ENCODE peak calls at places on chromosomes 12 and 14, in seven cellular contexts. J, Y, Z, B, W, I and T are unnamed samples.

GRCh38 chr12:47818701-47819543 is 781 bp downstream of the HDAC7 start:
- DNase-seq in J (no peak), Y (peak; percentile 45), Z (peak; percentile 70), B (peak; percentile 81), W (peak; percentile 79), I (no peak), T (no peak)

GRCh38 chr14:67820428-67820881 is 876 bp downstream of the RAD51B start:
- DNase-seq in J (peak; percentile 16), Y (no peak), Z (no peak), B (no peak), W (no peak), I (no peak), T (no peak)

GRCh38 chr12:121741743-121742142 is 29.2 kb downstream of the TMEM120B start:
- DNase-seq in J (no peak), Y (no peak), Z (no peak), B (no peak), W (no peak), I (no peak), T (no peak)

GRCh38 chr12:58647495-58647894 is 272.8 kb downstream of the LRIG3 start:
- DNase-seq in J (no peak), Y (no peak), Z (no peak), B (no peak), W (no peak), I (no peak), T (no peak)

GRCh38 chr14:100313464-100314230 is 7.4 kb upstream of the SLC25A29 start:
- DNase-seq in J (no peak), Y (no peak), Z (no peak), B (no peak), W (no peak), I (no peak), T (no peak)

GRCh38 chr12:32419520-32419960 is 20.2 kb downstream of the FGD4 start:
- DNase-seq in J (peak; percentile 61), Y (no peak), Z (no peak), B (no peak), W (no peak), I (no peak), T (peak; percentile 40)

GRCh38 chr14:75273272-75274044 is 5.2 kb upstream of the FOS start:
- DNase-seq in J (peak; percentile 76), Y (no peak), Z (no peak), B (no peak), W (no peak), I (no peak), T (peak; percentile 68)

GRCh38 chr12:22250762-22251161 is 83.7 kb downstream of the ST8SIA1 start:
- DNase-seq in J (no peak), Y (no peak), Z (no peak), B (no peak), W (no peak), I (no peak), T (no peak)

GRCh38 chr12:24977060-24977459 is 28.2 kb upstream of the BCAT1 start:
- DNase-seq in J (no peak), Y (no peak), Z (no peak), B (no peak), W (no peak), I (no peak), T (no peak)

GRCh38 chr14:106875503-106875902 is 1349.1 kb downstream of the TMEM121 start:
- DNase-seq in J (no peak), Y (no peak), Z (no peak), B (peak; percentile 26), W (no peak), I (no peak), T (no peak)

GRCh38 chr14:54803396-54803795 is 99.2 kb downstream of the GCH1 start:
- DNase-seq in J (no peak), Y (no peak), Z (no peak), B (no peak), W (no peak), I (no peak), T (no peak)

GRCh38 chr14:59465570-59466150 is 480 bp upstream of the GPR135 start:
- DNase-seq in J (no peak), Y (no peak), Z (no peak), B (no peak), W (no peak), I (no peak), T (no peak)
- H3K4me3 ChIP-seq in J (peak overlapping the region; percentile 47), Y (peak overlapping the region; percentile 68), Z (peak overlapping the region; percentile 57), B (peak overlapping the region; percentile 80), W (peak overlapping the region; percentile 80), I (peak overlapping the region; percentile 61), T (peak overlapping the region; percentile 46)

GRCh38 chr12:41190360-41190759 is 2.2 kb downstream of the PDZRN4 start:
- DNase-seq in J (peak; percentile 20), Y (no peak), Z (no peak), B (no peak), W (no peak), I (no peak), T (peak; percentile 20)
- TF ChIP-seq CTCF in J (peak; percentile 30), Y (peak; percentile 74), Z (peak; percentile 28), B (peak; percentile 36), W (no peak), I (peak; percentile 39), T (peak; percentile 58)

DNA sequence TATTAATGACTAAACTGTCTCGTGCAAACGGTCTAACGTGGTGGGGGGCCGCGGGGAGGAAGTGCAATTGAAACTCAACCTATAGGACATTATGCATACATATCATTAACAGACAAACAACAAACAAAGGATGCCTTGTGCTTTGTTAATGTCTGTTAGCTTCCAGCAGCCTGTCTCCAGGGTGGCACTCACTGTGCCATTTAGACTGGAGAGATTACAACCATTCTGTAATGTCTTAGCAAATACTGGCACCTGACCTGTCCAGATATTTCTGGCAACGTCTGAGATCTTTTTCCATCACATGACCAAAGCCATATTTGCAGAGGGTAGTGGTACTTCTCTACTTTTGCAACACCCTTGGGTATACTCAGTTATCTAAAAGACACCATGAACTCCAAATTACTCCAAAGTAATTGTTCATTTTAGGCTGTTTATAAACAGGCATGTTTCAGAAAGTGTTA is 11.6 kb downstream of the BHLHE41 start:
- DNase-seq in J (no peak), Y (no peak), Z (peak; percentile 59), B (no peak), W (no peak), I (no peak), T (no peak)
- H3K4me3 ChIP-seq in J (no peak overlapping the region), Y (peak overlapping the region; percentile 81), Z (peak overlapping the region; percentile 62), B (peak overlapping the region; percentile 63), W (peak overlapping the region; percentile 61), I (no peak overlapping the region), T (no peak overlapping the region)

DNA sequence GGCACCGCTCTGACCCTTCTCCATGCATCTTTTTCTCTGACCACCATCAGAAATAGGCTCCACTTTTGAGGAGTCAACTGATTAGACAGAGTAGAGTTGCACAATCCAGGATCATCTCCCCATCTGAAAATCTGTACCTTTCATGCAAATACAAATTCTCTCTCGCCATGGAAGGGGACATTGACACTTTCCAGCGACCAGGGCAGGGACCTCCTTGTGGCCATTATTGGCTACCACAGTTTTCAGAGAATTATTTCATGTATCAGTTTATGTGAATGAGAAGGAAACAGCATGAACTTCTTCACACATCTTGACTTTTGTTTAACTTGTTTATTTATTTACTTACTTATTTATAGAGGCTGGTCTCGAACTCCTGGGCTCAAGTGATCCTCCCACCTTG is 13.8 kb upstream of the RAN start:
- DNase-seq in J (no peak), Y (no peak), Z (no peak), B (no peak), W (no peak), I (no peak), T (no peak)
- TF ChIP-seq CTCF in J (no peak), Y (no peak), Z (no peak), B (no peak), W (no peak), I (no peak), T (no peak)

GRCh38 chr14:69715725-69716482 is 51.0 kb upstream of the SRSF5 start:
- DNase-seq in J (peak; percentile 80), Y (no peak), Z (no peak), B (peak; percentile 72), W (peak; percentile 48), I (peak; percentile 63), T (peak; percentile 85)
- H3K4me3 ChIP-seq in J (no peak overlapping the region), Y (no peak overlapping the region), Z (no peak overlapping the region), B (no peak overlapping the region), W (no peak overlapping the region), I (no peak overlapping the region), T (no peak overlapping the region)

GRCh38 chr14:23884541-23884904 is 69.0 kb upstream of the DHRS4 start:
- DNase-seq in J (no peak), Y (no peak), Z (no peak), B (no peak), W (no peak), I (no peak), T (no peak)
- TF ChIP-seq CTCF in J (no peak), Y (no peak), Z (no peak), B (no peak), W (no peak), I (no peak), T (no peak)